ENCODE peak calls at places on chromosome X, in nine cellular contexts. J, C, U, B, E, W, N, G and D are unnamed samples.

GRCh38 chrX:97155809-97156208 is 272.1 kb downstream of the RPA4 start:
- DNase-seq in J (no peak), C (no peak), U (no peak), B (no peak), E (no peak), W (no peak), N (no peak), G (no peak), D (no peak)

GRCh38 chrX:42269186-42269585 is 345.8 kb upstream of the CASK start:
- DNase-seq in J (no peak), C (no peak), U (no peak), B (no peak), E (no peak), W (no peak), N (no peak), G (no peak), D (no peak)

GRCh38 chrX:75276666-75277065 is 2.8 kb downstream of the UPRT start:
- DNase-seq in J (no peak), C (no peak), U (no peak), B (no peak), E (no peak), W (no peak), N (no peak), G (no peak), D (no peak)

GRCh38 chrX:155841232-155841631 is 39.9 kb upstream of the VAMP7 start:
- DNase-seq in J (no peak), C (no peak), U (no peak), B (no peak), E (no peak), W (no peak), N (no peak), G (no peak), D (no peak)

GRCh38 chrX:72048515-72049455 is 82.9 kb downstream of the RTL5 start:
- DNase-seq in J (no peak), C (no peak), U (peak), B (peak), E (peak), W (no peak), N (peak), G (no peak), D (no peak)

GRCh38 chrX:132809581-132809980 is 148.8 kb downstream of the HS6ST2 start:
- DNase-seq in J (no peak), C (no peak), U (no peak), B (no peak), E (no peak), W (no peak), N (no peak), G (no peak), D (no peak)

GRCh38 chrX:40107291-40108083 is 9.7 kb upstream of the BCOR start:
- DNase-seq in J (no peak), C (no peak), U (peak), B (peak), E (peak), W (peak), N (peak), G (peak), D (no peak)

GRCh38 chrX:86910602-86911311 is 606.8 kb upstream of the KLHL4 start:
- DNase-seq in J (no peak), C (no peak), U (no peak), B (no peak), E (no peak), W (no peak), N (no peak), G (no peak), D (no peak)

GRCh38 chrX:130952266-130953043 is 49.4 kb upstream of the ENOX2 start:
- DNase-seq in J (no peak), C (no peak), U (no peak), B (no peak), E (no peak), W (no peak), N (no peak), G (no peak), D (no peak)

GRCh38 chrX:69387559-69388487 is 116.3 kb upstream of the NALF2 start:
- DNase-seq in J (peak), C (peak), U (no peak), B (peak), E (peak), W (peak), N (no peak), G (peak), D (peak)

GRCh38 chrX:67599532-67599931 is 55.7 kb downstream of the AR start:
- DNase-seq in J (no peak), C (no peak), U (no peak), B (no peak), E (no peak), W (no peak), N (no peak), G (no peak), D (no peak)

GRCh38 chrX:67601771-67602170 is 58.0 kb downstream of the AR start:
- DNase-seq in J (no peak), C (no peak), U (no peak), B (no peak), E (no peak), W (no peak), N (no peak), G (no peak), D (no peak)

GRCh38 chrX:67610282-67610681 is 66.5 kb downstream of the AR start:
- DNase-seq in J (no peak), C (no peak), U (no peak), B (no peak), E (no peak), W (no peak), N (no peak), G (no peak), D (no peak)

GRCh38 chrX:67607436-67607835 is 63.6 kb downstream of the AR start:
- DNase-seq in J (no peak), C (no peak), U (no peak), B (no peak), E (no peak), W (no peak), N (no peak), G (no peak), D (no peak)

DNA sequence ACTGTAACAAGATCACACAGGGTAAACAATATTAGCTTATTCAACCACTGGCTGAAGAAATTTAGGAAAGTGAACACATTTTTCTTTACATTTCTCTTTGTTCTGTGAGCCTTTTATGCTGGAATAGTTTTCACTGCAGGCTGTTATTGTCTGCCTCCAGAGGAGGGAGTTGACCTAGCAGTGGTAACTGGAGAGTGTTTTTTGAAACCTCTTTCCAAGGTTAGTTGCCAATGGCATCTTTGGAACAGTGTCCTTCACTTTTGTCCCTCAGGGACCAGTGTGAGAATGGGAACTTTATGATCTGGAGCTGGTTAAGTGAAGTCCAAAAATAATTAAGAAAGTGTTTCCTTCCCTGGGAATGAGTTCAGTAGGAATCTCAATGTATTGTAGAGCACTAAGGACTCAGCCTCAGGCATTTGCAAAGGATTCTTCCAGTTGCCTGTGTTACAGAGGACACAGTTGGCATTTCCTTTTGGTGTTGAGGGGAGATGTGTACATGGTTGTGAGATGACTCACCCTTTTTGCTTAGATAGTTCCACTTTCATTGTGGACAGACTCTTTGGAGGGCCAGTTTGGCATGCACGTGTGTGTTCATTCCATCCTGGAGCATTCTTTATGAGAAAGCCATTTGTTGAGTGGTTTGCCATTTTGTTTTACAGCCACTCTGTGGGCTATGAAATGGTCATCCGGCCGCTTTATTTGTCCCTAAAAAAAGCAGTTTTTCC is 61.3 kb downstream of the AR start:
- DNase-seq in J (no peak), C (no peak), U (no peak), B (peak), E (no peak), W (no peak), N (no peak), G (no peak), D (no peak)
- TF ChIP-seq CTCF in J (no peak), C (no peak), U (no peak), B (no peak), E (no peak), W (no peak), N (no peak), G (no peak), D (no peak)

DNA sequence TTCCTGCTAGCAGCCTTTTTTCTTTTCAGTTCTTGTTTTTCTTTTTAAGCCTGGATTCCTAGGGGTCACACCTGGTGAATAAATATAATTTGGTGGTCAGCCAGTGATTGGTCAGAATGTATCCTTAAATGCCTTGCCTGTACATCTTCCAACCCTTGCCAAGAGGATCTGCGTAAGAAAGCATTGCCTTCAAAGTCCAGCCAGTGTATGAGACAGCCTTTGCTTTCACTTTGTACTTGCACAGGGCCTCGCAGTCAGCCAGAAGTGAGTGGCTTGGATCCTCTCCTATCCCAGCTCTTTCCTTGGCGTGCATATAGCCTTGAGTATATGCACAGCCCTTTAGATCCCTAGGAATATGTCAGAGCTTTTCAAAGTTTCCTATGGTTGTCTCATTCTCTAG is 22.2 kb downstream of the KANTR start:
- DNase-seq in J (no peak), C (no peak), U (no peak), B (no peak), E (no peak), W (no peak), N (no peak), G (no peak), D (no peak)
- TF ChIP-seq CTCF in J (no peak), C (no peak), U (no peak), B (no peak), E (no peak), W (no peak), N (no peak), G (no peak), D (no peak)

DNA sequence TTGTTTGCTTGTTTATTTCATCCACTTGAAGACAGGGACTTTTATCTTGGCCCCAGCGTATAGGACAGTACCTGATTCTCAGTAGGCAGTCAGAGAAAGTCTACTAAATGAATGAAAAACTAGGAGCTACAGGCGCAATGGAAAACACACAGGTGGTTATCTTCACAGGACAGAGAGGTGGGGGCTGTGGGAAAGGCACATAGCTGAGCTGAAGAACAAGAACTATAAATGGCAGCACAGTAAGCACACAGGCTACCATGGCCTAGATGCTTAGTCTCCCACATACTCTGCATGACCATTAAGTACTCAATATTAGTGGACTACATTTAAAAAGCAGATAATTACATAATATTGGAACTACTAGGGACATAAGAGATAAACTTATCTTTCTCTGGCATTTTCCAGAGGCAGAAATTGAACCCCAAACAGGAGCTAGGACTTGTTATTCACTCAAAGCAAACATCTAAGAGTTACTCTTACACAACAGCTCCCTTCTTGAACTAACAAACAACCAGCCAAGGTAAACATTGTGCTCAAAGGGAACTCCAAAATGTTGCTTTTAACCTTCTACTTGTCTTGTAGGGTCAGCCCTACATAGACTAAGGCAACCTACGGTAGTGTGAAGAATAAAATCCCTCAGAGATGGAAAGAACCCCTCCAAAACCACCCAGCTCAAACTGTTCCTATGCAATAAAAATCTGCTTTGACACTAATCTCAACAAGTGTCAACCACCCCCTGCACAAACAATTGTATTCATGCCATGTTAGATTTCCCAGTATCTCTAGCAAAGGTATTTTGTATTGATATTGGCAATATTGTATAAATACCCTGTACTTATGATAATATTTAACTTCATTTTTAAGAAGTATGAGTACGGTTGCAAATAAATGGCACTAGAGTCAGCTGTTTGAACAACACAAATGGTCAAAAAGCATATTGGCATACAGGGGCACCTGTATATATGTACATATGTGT is 593.6 kb downstream of the KLHL13 start:
- DNase-seq in J (no peak), C (no peak), U (no peak), B (no peak), E (no peak), W (peak), N (no peak), G (peak), D (no peak)
- TF ChIP-seq CTCF in J (no peak), C (no peak), U (no peak), B (no peak), E (no peak), W (no peak), N (no peak), G (no peak), D (no peak)

DNA sequence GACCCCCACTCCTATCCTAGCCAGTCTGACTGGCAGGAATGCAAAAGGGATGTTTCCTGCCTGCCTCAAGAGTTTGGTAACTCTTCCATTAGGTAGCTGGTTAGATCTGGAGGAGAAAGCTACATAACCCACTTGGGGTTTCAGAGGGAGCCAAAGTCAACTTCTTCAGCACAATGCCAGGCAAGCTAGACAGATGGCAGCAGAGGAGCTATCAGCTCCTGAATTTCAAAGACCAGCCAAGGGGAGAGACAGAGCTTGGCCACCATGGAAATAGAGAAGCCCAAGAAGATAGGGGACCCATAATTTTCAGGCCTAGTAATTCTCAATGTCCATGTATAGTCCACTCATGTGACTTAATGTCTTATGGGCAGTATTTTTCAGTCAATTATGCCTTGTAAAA is 56.4 kb downstream of the PGRMC1 start:
- DNase-seq in J (no peak), C (no peak), U (no peak), B (no peak), E (no peak), W (no peak), N (no peak), G (no peak), D (no peak)
- TF ChIP-seq CTCF in J (no peak), C (no peak), U (no peak), B (no peak), E (peak), W (no peak), N (no peak), G (no peak), D (no peak)

GRCh38 chrX:153374426-153374825 is 26.7 kb downstream of the PNMA6E start:
- DNase-seq in J (no peak), C (no peak), U (no peak), B (no peak), E (no peak), W (no peak), N (no peak), G (no peak), D (no peak)

GRCh38 chrX:153370293-153371055 is 30.7 kb downstream of the PNMA6E start:
- DNase-seq in J (no peak), C (no peak), U (no peak), B (no peak), E (no peak), W (no peak), N (no peak), G (no peak), D (no peak)

GRCh38 chrX:153375571-153375970 is 25.6 kb downstream of the PNMA6E start:
- DNase-seq in J (no peak), C (no peak), U (no peak), B (no peak), E (no peak), W (no peak), N (no peak), G (no peak), D (no peak)

GRCh38 chrX:153371256-153371655 is 29.9 kb downstream of the PNMA6E start:
- DNase-seq in J (no peak), C (no peak), U (no peak), B (no peak), E (no peak), W (no peak), N (no peak), G (no peak), D (no peak)

GRCh38 chrX:153372949-153373348 is 28.2 kb downstream of the PNMA6E start:
- DNase-seq in J (no peak), C (no peak), U (no peak), B (no peak), E (no peak), W (no peak), N (no peak), G (no peak), D (no peak)
- TF ChIP-seq CTCF in J (no peak), C (no peak), U (no peak), B (no peak), E (no peak), W (no peak), N (no peak), G (no peak), D (no peak)

GRCh38 chrX:51893931-51894696 is 691 bp downstream of the MAGED1 start:
- DNase-seq in J (peak), C (no peak), U (peak), B (peak), E (no peak), W (peak), N (peak), G (peak), D (no peak)
- TF ChIP-seq CTCF in J (no peak), C (no peak), U (no peak), B (no peak), E (no peak), W (no peak), N (no peak), G (no peak), D (no peak)

GRCh38 chrX:150365953-150366911 is 3.1 kb downstream of the MAMLD1 start:
- DNase-seq in J (peak), C (peak), U (peak), B (peak), E (peak), W (peak), N (peak), G (peak), D (no peak)
- TF ChIP-seq CTCF in J (peak), C (no peak), U (no peak), B (peak), E (no peak), W (no peak), N (no peak), G (peak), D (no peak)

DNA sequence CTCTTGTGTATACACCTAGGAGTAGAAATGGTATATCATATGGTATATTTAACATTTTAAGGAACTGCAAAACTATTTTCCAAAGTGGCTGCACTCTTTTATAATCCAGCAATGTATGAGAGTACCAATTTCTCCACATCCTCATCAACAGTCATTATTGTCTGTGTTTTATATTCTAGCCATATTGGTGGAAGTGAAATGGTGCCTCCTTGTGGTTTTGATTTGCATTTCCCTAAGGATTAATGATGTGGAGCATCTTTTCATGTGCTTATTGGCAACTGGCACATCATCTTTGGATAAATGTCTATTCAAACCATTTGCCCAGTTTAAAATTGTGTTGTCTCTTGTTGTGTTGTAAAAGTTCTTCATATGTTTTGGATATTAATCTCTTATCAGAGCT is 9.6 kb downstream of the BMP15 start:
- DNase-seq in J (no peak), C (no peak), U (no peak), B (peak), E (no peak), W (no peak), N (no peak), G (no peak), D (no peak)
- TF ChIP-seq CTCF in J (peak), C (no peak), U (peak), B (peak), E (peak), W (peak), N (no peak), G (peak), D (no peak)

GRCh38 chrX:20437678-20438077 is 171.0 kb upstream of the RPS6KA3 start:
- DNase-seq in J (no peak), C (no peak), U (no peak), B (no peak), E (no peak), W (no peak), N (no peak), G (no peak), D (no peak)

GRCh38 chrX:20445109-20445508 is 178.4 kb upstream of the RPS6KA3 start:
- DNase-seq in J (no peak), C (no peak), U (no peak), B (no peak), E (no peak), W (no peak), N (no peak), G (no peak), D (no peak)

GRCh38 chrX:20441123-20441522 is 174.4 kb upstream of the RPS6KA3 start:
- DNase-seq in J (no peak), C (no peak), U (no peak), B (no peak), E (no peak), W (no peak), N (no peak), G (no peak), D (no peak)

GRCh38 chrX:20438871-20439526 is 172.3 kb upstream of the RPS6KA3 start:
- DNase-seq in J (no peak), C (no peak), U (no peak), B (no peak), E (no peak), W (no peak), N (no peak), G (no peak), D (no peak)

DNA sequence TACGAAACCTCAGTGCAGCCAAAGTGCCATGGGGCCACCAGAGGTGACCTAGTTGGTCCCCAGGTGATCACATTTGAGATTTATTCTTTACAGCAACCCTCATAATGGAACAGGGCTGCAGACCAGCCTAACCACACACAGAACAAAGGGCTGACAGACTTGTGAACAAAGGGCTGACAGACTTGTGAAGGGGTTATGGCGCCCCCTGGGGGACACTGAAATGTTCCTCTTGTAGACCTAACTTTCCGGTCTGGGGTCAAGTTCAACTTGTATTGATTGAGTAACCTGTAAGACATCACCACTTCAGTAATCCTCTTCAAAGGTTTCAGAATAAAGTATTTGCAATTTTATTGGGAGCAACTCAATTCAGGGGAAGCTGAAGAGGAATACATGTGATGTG is 175.9 kb upstream of the RPS6KA3 start:
- DNase-seq in J (peak), C (peak), U (peak), B (peak), E (peak), W (peak), N (peak), G (peak), D (peak)
- TF ChIP-seq CTCF in J (peak), C (peak), U (peak), B (peak), E (peak), W (peak), N (peak), G (peak), D (peak)

GRCh38 chrX:48802089-48802812 is 384 bp downstream of the HDAC6 start:
- DNase-seq in J (peak), C (peak), U (peak), B (peak), E (peak), W (peak), N (peak), G (peak), D (peak)
- TF ChIP-seq CTCF in J (no peak), C (no peak), U (peak), B (no peak), E (no peak), W (no peak), N (no peak), G (peak), D (no peak)